ENCODE peak calls at places on chromosomes 16 and 17, in seven cellular contexts. A, H, L, D, Q, R and S are unnamed samples.

GRCh38 chr17:57954421-57955182 is 610 bp downstream of the CUEDC1 start:
- DNase-seq in A (no peak), H (no peak), L (no peak), D (peak), Q (no peak), R (peak), S (peak)

GRCh38 chr16:79757163-79757562 is 156.6 kb upstream of the MAF start:
- DNase-seq in A (no peak), H (no peak), L (no peak), D (no peak), Q (no peak), R (no peak), S (no peak)

GRCh38 chr17:28693866-28694265 is 17.8 kb downstream of the PROCA1 start:
- DNase-seq in A (no peak), H (no peak), L (no peak), D (no peak), Q (no peak), R (no peak), S (no peak)

GRCh38 chr17:36665417-36665816 is 64.0 kb downstream of the MRM1 start:
- DNase-seq in A (no peak), H (no peak), L (no peak), D (no peak), Q (no peak), R (no peak), S (no peak)

GRCh38 chr16:81640681-81641070 is 138.4 kb upstream of the PLCG2 start:
- DNase-seq in A (no peak), H (no peak), L (no peak), D (no peak), Q (no peak), R (no peak), S (no peak)

GRCh38 chr16:1870365-1871082 is 1.4 kb downstream of the MEIOB start:
- DNase-seq in A (no peak), H (no peak), L (no peak), D (peak), Q (no peak), R (peak), S (no peak)

GRCh38 chr17:5861246-5861645 is 208.9 kb upstream of the WSCD1 start:
- DNase-seq in A (no peak), H (no peak), L (no peak), D (no peak), Q (no peak), R (no peak), S (no peak)

GRCh38 chr17:5662409-5663150 is 78.3 kb upstream of the NLRP1 start:
- DNase-seq in A (no peak), H (no peak), L (no peak), D (no peak), Q (no peak), R (no peak), S (no peak)

GRCh38 chr16:4982056-4982867 is 24.1 kb downstream of the SEC14L5 start:
- DNase-seq in A (no peak), H (no peak), L (no peak), D (no peak), Q (no peak), R (no peak), S (no peak)

GRCh38 chr17:36089888-36090836 is at the start of gene CCL3:
- DNase-seq in A (peak), H (peak), L (no peak), D (no peak), Q (no peak), R (no peak), S (no peak)

GRCh38 chr16:79175286-79176057 is 425.1 kb downstream of the MAF start:
- DNase-seq in A (no peak), H (no peak), L (no peak), D (no peak), Q (no peak), R (no peak), S (no peak)

GRCh38 chr17:57107498-57108101 is 22.6 kb downstream of the AKAP1 start:
- DNase-seq in A (no peak), H (no peak), L (no peak), D (peak), Q (no peak), R (no peak), S (no peak)

GRCh38 chr16:49434733-49435132 is 61.1 kb downstream of the C16orf78 start:
- DNase-seq in A (no peak), H (no peak), L (no peak), D (no peak), Q (no peak), R (no peak), S (no peak)

GRCh38 chr17:8997994-8998628 is 23.2 kb upstream of the NTN1 start:
- DNase-seq in A (peak), H (no peak), L (peak), D (peak), Q (peak), R (peak), S (peak)

GRCh38 chr17:79552405-79552804 is 58.4 kb downstream of the RBFOX3 start:
- DNase-seq in A (no peak), H (no peak), L (no peak), D (no peak), Q (no peak), R (no peak), S (no peak)

GRCh38 chr17:2369551-2370210 is 31.2 kb downstream of the MNT start:
- DNase-seq in A (no peak), H (no peak), L (no peak), D (no peak), Q (no peak), R (peak), S (no peak)

GRCh38 chr16:75584108-75584507 is 17.9 kb downstream of the GABARAPL2 start:
- DNase-seq in A (no peak), H (peak), L (no peak), D (no peak), Q (no peak), R (no peak), S (no peak)

GRCh38 chr17:4598776-4599504 is 14.6 kb downstream of the SMTNL2 start:
- DNase-seq in A (no peak), H (no peak), L (no peak), D (no peak), Q (no peak), R (peak), S (no peak)

GRCh38 chr17:57459286-57459915 is 203.1 kb downstream of the MSI2 start:
- DNase-seq in A (peak), H (no peak), L (no peak), D (peak), Q (no peak), R (peak), S (no peak)

GRCh38 chr16:80518436-80518835 is 22.4 kb upstream of the DYNLRB2 start:
- DNase-seq in A (peak), H (peak), L (peak), D (no peak), Q (no peak), R (no peak), S (no peak)